ENCODE peak calls at places on chromosome 2, in five cellular contexts. L is PC-3, Q is glutamatergic neuron, M is omental fat pad, C is A673. O is an unnamed sample.

GRCh38 chr2:10813085-10813748 is 632 bp upstream of the PDIA6 start:
- DNase-seq in L (no peak), Q (no peak), M (no peak), C (no peak), O (no peak)

GRCh38 chr2:235968616-235969324 is 199.4 kb downstream of the GBX2 start:
- DNase-seq in L (no peak), Q (peak), M (no peak), C (peak), O (no peak)

GRCh38 chr2:203394519-203395227 is 66.5 kb downstream of the ABI2 start:
- DNase-seq in L (no peak), Q (no peak), M (no peak), C (peak), O (no peak)

GRCh38 chr2:145752091-145752806 is 1232.3 kb upstream of the ZEB2 start:
- DNase-seq in L (peak), Q (no peak), M (no peak), C (peak), O (peak)

GRCh38 chr2:224185023-224185601 is 146.0 kb upstream of the SERPINE2 start:
- DNase-seq in L (no peak), Q (no peak), M (no peak), C (no peak), O (no peak)

GRCh38 chr2:240814280-240814679 is 5.7 kb downstream of the KIF1A start:
- DNase-seq in L (no peak), Q (no peak), M (no peak), C (no peak), O (no peak)

GRCh38 chr2:218444692-218445357 is 25.9 kb downstream of the VIL1 start:
- DNase-seq in L (peak), Q (no peak), M (no peak), C (no peak), O (no peak)

GRCh38 chr2:195482050-195482449 is 175.0 kb upstream of the SLC39A10 start:
- DNase-seq in L (no peak), Q (no peak), M (no peak), C (no peak), O (no peak)

GRCh38 chr2:233356546-233357308 is 2.4 kb downstream of the DGKD start:
- DNase-seq in L (no peak), Q (no peak), M (no peak), C (no peak), O (no peak)

GRCh38 chr2:37377187-37377532 is 32.7 kb downstream of the QPCT start:
- DNase-seq in L (peak), Q (no peak), M (no peak), C (peak), O (no peak)

GRCh38 chr2:124283090-124283489 is 258.0 kb downstream of the CNTNAP5 start:
- DNase-seq in L (peak), Q (no peak), M (no peak), C (no peak), O (no peak)
- TF ChIP-seq CTCF in L (no peak), Q (no peak), M (no peak), C (no peak), O (no peak)

GRCh38 chr2:65144571-65144970 is 14.7 kb upstream of the RAB1A start:
- DNase-seq in L (no peak), Q (no peak), M (no peak), C (no peak), O (no peak)

GRCh38 chr2:65146067-65146466 is 16.2 kb upstream of the RAB1A start:
- DNase-seq in L (no peak), Q (no peak), M (no peak), C (no peak), O (no peak)

GRCh38 chr2:65137197-65137780 is 7.4 kb upstream of the RAB1A start:
- DNase-seq in L (no peak), Q (no peak), M (no peak), C (no peak), O (no peak)

GRCh38 chr2:65142515-65142914 is 12.6 kb upstream of the RAB1A start:
- DNase-seq in L (peak), Q (no peak), M (no peak), C (no peak), O (no peak)
- TF ChIP-seq CTCF in L (peak), Q (no peak), M (no peak), C (peak), O (no peak)

DNA sequence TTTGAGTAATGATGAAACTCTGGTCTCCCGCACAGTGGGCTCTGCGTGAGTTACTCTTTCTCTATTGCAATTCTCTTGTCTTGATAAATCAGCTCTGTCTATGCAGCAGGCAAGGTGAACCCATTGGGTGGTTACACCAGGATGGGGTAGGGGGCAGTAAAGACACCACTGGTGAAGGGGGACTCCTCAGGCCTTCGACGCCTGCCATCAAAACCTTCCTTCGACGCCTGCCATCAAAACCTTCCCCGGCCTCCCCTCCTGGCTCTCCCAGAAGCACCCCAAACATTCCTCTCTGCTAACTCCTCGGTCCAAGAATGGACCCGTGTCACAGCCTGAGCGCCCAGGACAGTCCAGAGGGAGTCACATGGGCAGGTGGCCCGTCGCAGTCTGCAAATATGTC is 4.8 kb upstream of the STARD7 start:
- DNase-seq in L (no peak), Q (no peak), M (no peak), C (no peak), O (no peak)
- TF ChIP-seq CTCF in L (peak), Q (no peak), M (no peak), C (no peak), O (no peak)

DNA sequence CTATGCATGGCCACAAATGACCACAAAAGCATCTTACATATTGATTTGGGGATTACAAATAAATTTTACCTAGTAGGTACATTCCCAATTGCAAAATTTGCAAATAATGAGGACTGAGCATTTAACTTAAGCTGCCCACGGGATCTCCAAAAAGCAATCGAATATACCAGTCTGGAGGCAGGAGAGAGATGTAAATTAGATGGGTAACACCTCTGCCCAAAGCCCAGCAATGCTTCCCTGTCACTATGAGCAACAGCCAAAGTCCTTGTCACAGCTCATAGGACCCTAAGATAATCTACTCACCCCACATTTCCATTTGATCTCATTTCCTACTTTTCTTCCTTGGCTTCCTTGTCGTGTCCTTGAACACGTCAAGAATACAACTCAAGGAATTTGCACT is 172.2 kb downstream of the SUCLG1 start:
- DNase-seq in L (no peak), Q (no peak), M (no peak), C (no peak), O (no peak)
- TF ChIP-seq CTCF in L (no peak), Q (no peak), M (no peak), C (no peak), O (no peak)

O was measured in GM20000.